ENCODE peak calls at places on chromosome 4, in four cellular contexts. J is nephron progenitor cell; O is stimulated activated CD8-positive, alpha-beta memory T cell treated with anti-CD3 and anti-CD28 coated beads, Interleukin-15, amount 100 ng/mL, for 4 hours; U is NCI-H1092. W is an unnamed sample.

GRCh38 chr4:18063079-18063478 is 41.5 kb upstream of the LCORL start:
- DNase-seq in U (no peak), O (no peak), J (no peak), W (no peak)

GRCh38 chr4:26992657-26993361 is 132.2 kb downstream of the STIM2 start:
- DNase-seq in J (no peak), U (no peak), O (no peak), W (no peak)

GRCh38 chr4:125464146-125464545 is 149.4 kb downstream of the FAT4 start:
- DNase-seq in J (no peak), U (no peak), O (no peak), W (no peak)

GRCh38 chr4:98341309-98341708 is 80.1 kb downstream of the RAP1GDS1 start:
- DNase-seq in J (no peak), U (no peak), O (no peak), W (no peak)

GRCh38 chr4:14883166-14883565 is 119.1 kb upstream of the CPEB2 start:
- DNase-seq in J (no peak), O (no peak), U (no peak), W (no peak)

GRCh38 chr4:118941149-118941548 is 52.5 kb downstream of the SYNPO2 start:
- DNase-seq in U (no peak), O (no peak), J (no peak), W (no peak)

GRCh38 chr4:147831452-147832192 is 99.7 kb downstream of the ARHGAP10 start:
- DNase-seq in J (no peak), O (no peak), U (no peak), W (peak)

GRCh38 chr4:73127839-73128448 is 58.4 kb upstream of the COX18 start:
- DNase-seq in O (no peak), U (no peak), J (no peak), W (no peak)

GRCh38 chr4:37453361-37454262 is 209.1 kb downstream of the NWD2 start:
- DNase-seq in J (peak), U (no peak), O (peak), W (no peak)